ENCODE peak calls at places on chromosomes 2 and 18, in ten cellular contexts. Z is activated T-cell treated with anti-CD3 and anti-CD28 coated beads for 1 hour; X is Daoy; D is activated CD4-positive, alpha-beta T cell treated with anti-CD3 and anti-CD28 coated beads, Interleukin-2, amount 50 U/mL, for 4 hours; C is RPMI7951; T is caudate nucleus; M is activated CD8-positive, alpha-beta memory T cell treated with anti-CD3 and anti-CD28 coated beads, Interleukin-2, amount 10 ng/mL, durations not matched to agents 7 days and 5 days; A is HEK293T; G is A549; I is fibroblast of the conjunctiva. N is an unnamed sample.

GRCh38 chr2:31347788-31348187 is 66.8 kb downstream of the XDH start:
- DNase-seq in D (no peak), X (no peak), I (peak), T (no peak), Z (no peak), G (peak), A (no peak), C (peak), M (no peak), N (no peak)

GRCh38 chr2:164913640-164914346 is 41.5 kb downstream of the SLC38A11 start:
- DNase-seq in I (no peak), T (no peak), Z (no peak), M (no peak), D (no peak), A (no peak), X (no peak), C (peak), G (peak), N (no peak)

GRCh38 chr2:23460228-23460627 is 75.2 kb downstream of the KLHL29 start:
- DNase-seq in G (peak), Z (no peak), A (no peak), I (no peak), M (no peak), T (no peak), X (peak), C (no peak), D (no peak), N (no peak)

GRCh38 chr2:81658227-81658626 is 1353.7 kb upstream of the LRRTM1 start:
- DNase-seq in G (peak), I (no peak), T (peak), D (no peak), C (peak), A (no peak), X (peak), Z (no peak), M (no peak), N (no peak)

GRCh38 chr18:44067201-44067600 is 613.5 kb upstream of the SETBP1 start:
- DNase-seq in D (no peak), X (no peak), C (no peak), I (no peak), T (no peak), A (no peak), Z (no peak), G (no peak), M (no peak), N (no peak)

GRCh38 chr2:142582317-142582716 is 295.1 kb upstream of the KYNU start:
- DNase-seq in I (no peak), C (no peak), X (no peak), Z (no peak), M (no peak), D (no peak), A (no peak), G (no peak), T (no peak), N (no peak)

GRCh38 chr2:41782306-41783158 is 265.3 kb upstream of the PKDCC start:
- DNase-seq in X (peak), T (no peak), M (no peak), D (no peak), C (peak), I (peak), Z (peak), A (peak), G (peak), N (peak)

GRCh38 chr2:158395166-158395565 is 61.4 kb downstream of the CCDC148 start:
- DNase-seq in G (no peak), I (no peak), M (no peak), D (no peak), Z (no peak), X (peak), C (no peak), A (no peak), T (no peak), N (no peak)

GRCh38 chr18:37322497-37323035 is 243.0 kb downstream of the CELF4 start:
- DNase-seq in X (peak), A (peak), I (no peak), M (peak), G (peak), D (no peak), Z (no peak), C (no peak), T (peak), N (no peak)

GRCh38 chr2:177241771-177242135 is 22.8 kb downstream of the NFE2L2 start:
- DNase-seq in G (no peak), Z (no peak), D (no peak), I (no peak), M (no peak), A (no peak), T (no peak), C (no peak), X (no peak), N (no peak)

GRCh38 chr2:24241528-24241927 is 66.7 kb downstream of the FAM228A start:
- DNase-seq in D (no peak), T (no peak), A (no peak), I (no peak), C (no peak), G (no peak), Z (no peak), M (no peak), X (no peak), N (no peak)

GRCh38 chr2:29629495-29629894 is 291.9 kb downstream of the ALK start:
- DNase-seq in I (no peak), D (no peak), M (no peak), A (no peak), G (no peak), Z (no peak), X (no peak), T (no peak), C (no peak), N (no peak)

GRCh38 chr2:36507408-36507812 is 90.6 kb downstream of the FEZ2 start:
- DNase-seq in X (peak), A (peak), D (peak), M (peak), Z (peak), C (peak), G (peak), I (peak), T (peak), N (peak)

GRCh38 chr2:75484840-75485239 is 75.9 kb downstream of the EVA1A start:
- DNase-seq in D (no peak), C (no peak), I (no peak), T (no peak), A (no peak), M (no peak), Z (no peak), X (no peak), G (no peak), N (no peak)

GRCh38 chr2:152456262-152456661 is 121.3 kb downstream of the FMNL2 start:
- DNase-seq in X (peak), C (peak), T (no peak), D (no peak), Z (no peak), G (peak), A (no peak), M (no peak), I (no peak), N (no peak)

GRCh38 chr2:54042908-54043620 is 72.3 kb upstream of the PSME4 start:
- DNase-seq in X (no peak), A (no peak), T (peak), G (peak), C (no peak), D (no peak), I (no peak), Z (no peak), M (no peak), N (no peak)

GRCh38 chr18:11500153-11501122 is 109.0 kb upstream of the SLC35G4 start:
- DNase-seq in D (no peak), I (peak), Z (no peak), T (no peak), A (no peak), M (no peak), X (peak), G (peak), C (peak), N (no peak)

GRCh38 chr2:29159125-29159524 is 43.9 kb downstream of the CLIP4 start:
- DNase-seq in C (no peak), I (no peak), Z (no peak), D (no peak), A (no peak), G (no peak), M (no peak), X (no peak), T (no peak), N (no peak)

GRCh38 chr2:238160206-238161129 is 1.7 kb downstream of the ERFE start:
- DNase-seq in T (no peak), Z (no peak), I (no peak), M (peak), D (no peak), C (no peak), A (no peak), G (peak), X (no peak), N (no peak)

GRCh38 chr2:37287966-37288365 is 36.7 kb downstream of the PRKD3 start:
- DNase-seq in X (no peak), T (no peak), M (no peak), I (no peak), G (peak), A (no peak), D (peak), C (peak), Z (no peak), N (no peak)

GRCh38 chr2:120060088-120060623 is 47.3 kb downstream of the EPB41L5 start:
- DNase-seq in I (no peak), A (no peak), G (no peak), X (no peak), D (no peak), C (no peak), Z (no peak), M (no peak), T (no peak), N (no peak)

GRCh38 chr2:61055557-61055956 is 10.1 kb upstream of the SANBR start:
- DNase-seq in G (peak), X (no peak), Z (no peak), D (no peak), A (no peak), M (no peak), C (no peak), T (no peak), I (no peak), N (no peak)

GRCh38 chr2:175180701-175181103 is 808 bp downstream of the ATP5MC3 start:
- DNase-seq in X (peak), Z (peak), M (peak), I (no peak), A (peak), G (peak), D (peak), T (peak), C (peak), N (peak)

GRCh38 chr2:86330015-86330414 is 7.4 kb downstream of the REEP1 start:
- DNase-seq in C (no peak), I (no peak), M (no peak), G (no peak), X (no peak), D (no peak), T (no peak), A (no peak), Z (no peak), N (no peak)

GRCh38 chr2:11631462-11631861 is 38.5 kb downstream of the NTSR2 start:
- DNase-seq in Z (no peak), I (peak), G (peak), M (no peak), C (no peak), A (no peak), X (no peak), D (no peak), T (no peak), N (no peak)

GRCh38 chr18:43265465-43265864 is 11.8 kb downstream of the SYT4 start:
- DNase-seq in A (no peak), C (no peak), Z (no peak), I (no peak), G (no peak), D (no peak), T (no peak), X (no peak), M (no peak), N (no peak)

GRCh38 chr2:43018179-43019024 is 208.0 kb downstream of the ZFP36L2 start:
- DNase-seq in A (no peak), D (no peak), M (no peak), Z (no peak), I (peak), T (no peak), G (peak), C (peak), X (no peak), N (no peak)

GRCh38 chr2:128319773-128320608 is 1.3 kb upstream of the HS6ST1 start:
- DNase-seq in M (peak), X (no peak), D (no peak), C (no peak), G (no peak), T (no peak), A (no peak), Z (no peak), I (no peak), N (no peak)

GRCh38 chr2:48620604-48621003 is 2.9 kb downstream of the GTF2A1L start:
- DNase-seq in D (no peak), G (no peak), M (no peak), T (no peak), C (no peak), A (no peak), I (no peak), Z (no peak), X (no peak), N (no peak)

GRCh38 chr2:128494307-128494639 is 175.6 kb upstream of the HS6ST1 start:
- DNase-seq in D (no peak), T (no peak), C (no peak), I (no peak), X (no peak), A (no peak), M (no peak), G (no peak), Z (no peak), N (no peak)

GRCh38 chr18:28039078-28039477 is 137.9 kb downstream of the CDH2 start:
- DNase-seq in X (peak), T (no peak), M (no peak), Z (no peak), A (no peak), C (peak), I (no peak), G (peak), D (no peak), N (no peak)

GRCh38 chr2:237421542-237422047 is 7.6 kb upstream of the COL6A3 start:
- DNase-seq in D (peak), M (peak), Z (peak), G (peak), I (peak), C (peak), A (peak), T (peak), X (peak), N (peak)

GRCh38 chr18:73826098-73826497 is 321.5 kb downstream of the FBXO15 start:
- DNase-seq in D (no peak), A (no peak), M (no peak), X (no peak), G (no peak), T (no peak), I (peak), C (no peak), Z (no peak), N (no peak)

GRCh38 chr2:173354601-173355131 is at the start of gene CDCA7:
- DNase-seq in T (peak), D (peak), I (peak), C (peak), Z (peak), X (peak), A (peak), M (peak), G (peak), N (peak)

GRCh38 chr2:190119257-190119656 is 56.7 kb upstream of the MSTN start:
- DNase-seq in T (peak), D (no peak), I (no peak), Z (no peak), C (no peak), X (no peak), A (no peak), M (peak), G (no peak), N (no peak)

GRCh38 chr18:36831139-36831538 is 2.2 kb downstream of the KIAA1328 start:
- DNase-seq in A (no peak), G (no peak), X (no peak), M (no peak), T (no peak), D (no peak), C (no peak), Z (no peak), I (no peak), N (no peak)

GRCh38 chr18:67081866-67082265 is 434.7 kb downstream of the DSEL start:
- DNase-seq in Z (no peak), D (no peak), A (no peak), T (no peak), G (no peak), M (no peak), X (no peak), C (no peak), I (no peak), N (no peak)

GRCh38 chr2:127049927-127050802 is 56.8 kb downstream of the BIN1 start:
- DNase-seq in I (no peak), C (peak), Z (peak), X (peak), G (peak), M (peak), T (peak), D (peak), A (peak), N (peak)

N was measured in GDM1.